ENCODE peak calls at places on chromosomes 4 and X, in five cellular contexts. One of them, this sample, is unnamed. For H3K9me3 and H3K4me1, the result is how much of the 10 kb centered on the place peaks cover.

GRCh38 chrX:9746148-9746880 is 19.3 kb downstream of the GPR143 start:
- DNase-seq in HCT116: no peak
- DNase-seq in uterus: no peak
- DNase-seq in right lobe of liver: no peak
- DNase-seq in GM12878: no peak
- DNase-seq in this sample: no peak

GRCh38 chrX:46465203-46465602 is 80.0 kb downstream of the ZNF674 start:
- DNase-seq in right lobe of liver: peak
- DNase-seq in HCT116: no peak
- DNase-seq in uterus: no peak
- DNase-seq in GM12878: no peak
- DNase-seq in this sample: no peak

GRCh38 chr4:94561249-94562024 is 109.7 kb downstream of the PDLIM5 start:
- DNase-seq in right lobe of liver: no peak
- DNase-seq in HCT116: no peak
- DNase-seq in uterus: no peak
- DNase-seq in GM12878: no peak
- DNase-seq in this sample: no peak

GRCh38 chr4:87037921-87038320 is 103.1 kb downstream of the AFF1 start:
- DNase-seq in uterus: no peak
- DNase-seq in GM12878: no peak
- DNase-seq in HCT116: no peak
- DNase-seq in right lobe of liver: no peak
- DNase-seq in this sample: no peak

GRCh38 chrX:49627030-49627777 is 28.4 kb downstream of the GAGE1 start:
- DNase-seq in uterus: no peak
- DNase-seq in GM12878: no peak
- DNase-seq in right lobe of liver: no peak
- DNase-seq in HCT116: peak
- DNase-seq in this sample: peak

GRCh38 chr4:74005528-74005927 is 7.1 kb upstream of the CXCL5 start:
- DNase-seq in GM12878: no peak
- DNase-seq in HCT116: no peak
- DNase-seq in uterus: no peak
- DNase-seq in right lobe of liver: no peak
- DNase-seq in this sample: no peak

GRCh38 chr4:80202784-80203553 is 5.7 kb downstream of the PRDM8 start:
- DNase-seq in uterus: peak
- DNase-seq in HCT116: no peak
- DNase-seq in GM12878: no peak
- DNase-seq in right lobe of liver: peak
- DNase-seq in this sample: peak

GRCh38 chr4:54225671-54226398 is 3.3 kb upstream of the PDGFRA start:
- DNase-seq in GM12878: no peak
- DNase-seq in uterus: peak
- DNase-seq in HCT116: no peak
- DNase-seq in right lobe of liver: no peak
- DNase-seq in this sample: peak

GRCh38 chr4:88352062-88352461 is 26.6 kb upstream of the HERC6 start:
- DNase-seq in uterus: no peak
- DNase-seq in right lobe of liver: no peak
- DNase-seq in GM12878: no peak
- DNase-seq in HCT116: no peak
- DNase-seq in this sample: no peak

GRCh38 chr4:86615501-86615900 is 21.4 kb downstream of the PTPN13 start:
- DNase-seq in right lobe of liver: no peak
- DNase-seq in HCT116: no peak
- DNase-seq in GM12878: no peak
- DNase-seq in uterus: no peak
- DNase-seq in this sample: no peak

GRCh38 chr4:152613841-152614240 is 66.0 kb downstream of the TMEM154 start:
- DNase-seq in HCT116: no peak
- DNase-seq in GM12878: no peak
- DNase-seq in uterus: no peak
- DNase-seq in right lobe of liver: no peak
- DNase-seq in this sample: no peak

GRCh38 chrX:15343075-15343476 is 7.8 kb upstream of the PIGA start:
- DNase-seq in GM12878: no peak
- DNase-seq in HCT116: no peak
- DNase-seq in right lobe of liver: no peak
- DNase-seq in uterus: no peak
- DNase-seq in this sample: no peak

GRCh38 chr4:108601096-108601495 is 19.3 kb upstream of the RPL34 start:
- DNase-seq in uterus: no peak
- DNase-seq in right lobe of liver: no peak
- DNase-seq in HCT116: no peak
- DNase-seq in GM12878: no peak
- DNase-seq in this sample: no peak

GRCh38 chr4:41448935-41449334 is 89.0 kb upstream of the LIMCH1 start:
- DNase-seq in uterus: peak
- DNase-seq in right lobe of liver: peak
- DNase-seq in HCT116: no peak
- DNase-seq in GM12878: no peak
- DNase-seq in this sample: peak

GRCh38 chr4:4254666-4255065 is 6.6 kb upstream of the TMEM128 start:
- DNase-seq in GM12878: no peak
- DNase-seq in right lobe of liver: peak
- DNase-seq in HCT116: no peak
- DNase-seq in uterus: no peak
- DNase-seq in this sample: no peak

DNA sequence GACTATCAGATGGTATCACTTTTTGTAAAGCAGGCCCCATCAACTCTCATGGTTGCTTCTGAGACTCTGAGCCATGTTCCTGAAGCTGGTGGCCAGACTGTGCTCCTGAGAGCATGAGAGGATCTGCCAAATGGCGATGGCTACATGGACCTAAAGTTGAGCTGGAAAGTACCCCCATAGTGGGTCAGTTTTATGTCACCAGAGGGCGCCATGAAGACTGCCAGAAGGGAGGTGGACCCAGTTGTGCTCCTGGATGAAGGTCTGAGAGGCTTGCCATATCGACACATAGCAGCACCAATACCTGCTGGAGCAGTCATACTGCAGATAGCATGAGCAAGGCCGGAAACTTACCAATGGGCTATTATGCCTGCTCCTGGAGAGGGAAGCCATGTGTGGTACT is 105.7 kb downstream of the SLITRK2 start:
- DNase-seq in right lobe of liver: no peak
- DNase-seq in uterus: no peak
- DNase-seq in GM12878: no peak
- DNase-seq in HCT116: no peak
- DNase-seq in this sample: no peak
- H3K9me3 ChIP-seq in right lobe of liver: under half
- H3K9me3 ChIP-seq in uterus: under half
- H3K9me3 ChIP-seq in GM12878: under half
- H3K9me3 ChIP-seq in HCT116: under half
- H3K9me3 ChIP-seq in this sample: under half

GRCh38 chrX:113962338-113962737 is 621.5 kb upstream of the HTR2C start:
- DNase-seq in GM12878: no peak
- DNase-seq in right lobe of liver: no peak
- DNase-seq in HCT116: no peak
- DNase-seq in uterus: no peak
- DNase-seq in this sample: no peak
- H3K4me1 ChIP-seq in GM12878: under half
- H3K4me1 ChIP-seq in right lobe of liver: under half
- H3K4me1 ChIP-seq in HCT116: under half
- H3K4me1 ChIP-seq in uterus: under half
- H3K4me1 ChIP-seq in this sample: under half

GRCh38 chr4:133996431-133997121 is 205.0 kb downstream of the PABPC4L start:
- DNase-seq in HCT116: no peak
- DNase-seq in uterus: no peak
- DNase-seq in GM12878: no peak
- DNase-seq in right lobe of liver: no peak
- DNase-seq in this sample: no peak

GRCh38 chr4:133997440-133997839 is 204.1 kb downstream of the PABPC4L start:
- DNase-seq in GM12878: no peak
- DNase-seq in right lobe of liver: no peak
- DNase-seq in HCT116: no peak
- DNase-seq in uterus: no peak
- DNase-seq in this sample: no peak

GRCh38 chr4:134001057-134001456 is 200.5 kb downstream of the PABPC4L start:
- DNase-seq in uterus: no peak
- DNase-seq in HCT116: no peak
- DNase-seq in right lobe of liver: no peak
- DNase-seq in GM12878: no peak
- DNase-seq in this sample: no peak

GRCh38 chr4:133995243-133995960 is 206.2 kb downstream of the PABPC4L start:
- DNase-seq in HCT116: no peak
- DNase-seq in GM12878: no peak
- DNase-seq in right lobe of liver: no peak
- DNase-seq in uterus: no peak
- DNase-seq in this sample: no peak
- H3K9me3 ChIP-seq in HCT116: under half
- H3K9me3 ChIP-seq in GM12878: under half
- H3K9me3 ChIP-seq in right lobe of liver: under half
- H3K9me3 ChIP-seq in uterus: under half
- H3K9me3 ChIP-seq in this sample: under half

GRCh38 chr4:8274772-8275241 is 5.3 kb downstream of the HTRA3 start:
- DNase-seq in uterus: peak
- DNase-seq in GM12878: no peak
- DNase-seq in right lobe of liver: peak
- DNase-seq in HCT116: no peak
- DNase-seq in this sample: peak

GRCh38 chr4:8274066-8274652 is 4.6 kb downstream of the HTRA3 start:
- DNase-seq in HCT116: no peak
- DNase-seq in GM12878: no peak
- DNase-seq in right lobe of liver: no peak
- DNase-seq in uterus: no peak
- DNase-seq in this sample: peak

GRCh38 chr4:8277356-8278008 is 7.9 kb downstream of the HTRA3 start:
- DNase-seq in HCT116: no peak
- DNase-seq in uterus: no peak
- DNase-seq in GM12878: no peak
- DNase-seq in right lobe of liver: no peak
- DNase-seq in this sample: peak

GRCh38 chr4:8276358-8277240 is 7.0 kb downstream of the HTRA3 start:
- DNase-seq in HCT116: no peak
- DNase-seq in right lobe of liver: no peak
- DNase-seq in uterus: peak
- DNase-seq in GM12878: no peak
- DNase-seq in this sample: peak

GRCh38 chr4:8275511-8275910 is 6.0 kb downstream of the HTRA3 start:
- DNase-seq in HCT116: no peak
- DNase-seq in right lobe of liver: no peak
- DNase-seq in GM12878: no peak
- DNase-seq in uterus: no peak
- DNase-seq in this sample: peak
- H3K4me1 ChIP-seq in HCT116: under half
- H3K4me1 ChIP-seq in right lobe of liver: under half
- H3K4me1 ChIP-seq in GM12878: under half
- H3K4me1 ChIP-seq in uterus: under half
- H3K4me1 ChIP-seq in this sample: under half

GRCh38 chr4:1398686-1399507 is 7.3 kb downstream of the NKX1-1 start:
- DNase-seq in right lobe of liver: peak
- DNase-seq in uterus: peak
- DNase-seq in GM12878: no peak
- DNase-seq in HCT116: no peak
- DNase-seq in this sample: peak
- H3K9me3 ChIP-seq in right lobe of liver: under half
- H3K9me3 ChIP-seq in uterus: under half
- H3K9me3 ChIP-seq in GM12878: under half
- H3K9me3 ChIP-seq in HCT116: under half
- H3K9me3 ChIP-seq in this sample: under half

DNA sequence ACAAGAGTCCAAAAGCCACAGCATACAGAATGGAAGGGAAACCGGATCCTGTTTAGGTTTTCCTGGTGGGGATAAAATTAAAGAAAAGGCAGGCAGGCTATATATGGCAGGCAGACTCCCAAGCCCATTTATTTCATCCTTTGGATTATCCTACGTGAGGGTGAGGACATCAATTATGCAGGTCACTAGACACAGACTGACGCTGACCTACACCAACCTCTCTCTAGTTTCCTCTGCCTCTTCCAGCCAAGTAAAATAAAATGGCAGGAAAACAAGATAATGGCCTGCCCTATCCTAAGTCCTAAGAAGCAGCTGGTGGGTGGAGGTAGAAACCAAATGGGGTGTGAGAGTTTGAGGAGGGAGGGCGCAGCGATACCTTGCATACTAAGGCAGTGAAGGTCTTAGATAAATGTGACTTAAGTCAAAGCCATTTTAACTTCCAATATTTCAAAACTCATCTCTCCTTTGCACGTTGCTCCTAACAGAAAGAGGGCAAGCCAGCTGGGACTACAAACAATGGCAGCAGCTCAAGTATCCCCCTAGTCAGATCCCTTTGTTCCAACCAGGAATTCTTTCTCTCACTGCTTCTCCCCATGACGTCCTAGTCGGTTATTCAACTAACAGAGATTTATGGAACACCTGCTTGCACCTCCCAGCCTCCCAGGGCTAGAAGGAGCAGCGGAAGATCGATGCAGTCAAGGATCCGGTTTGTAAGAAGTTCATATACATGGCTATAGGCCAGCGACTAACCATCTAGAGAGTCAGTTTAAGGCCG is 72.8 kb downstream of the IRF2 start:
- DNase-seq in uterus: no peak
- DNase-seq in HCT116: no peak
- DNase-seq in right lobe of liver: no peak
- DNase-seq in GM12878: no peak
- DNase-seq in this sample: no peak
- H3K4me1 ChIP-seq in uterus: under half
- H3K4me1 ChIP-seq in HCT116: under half
- H3K4me1 ChIP-seq in right lobe of liver: under half
- H3K4me1 ChIP-seq in GM12878: under half
- H3K4me1 ChIP-seq in this sample: under half

DNA sequence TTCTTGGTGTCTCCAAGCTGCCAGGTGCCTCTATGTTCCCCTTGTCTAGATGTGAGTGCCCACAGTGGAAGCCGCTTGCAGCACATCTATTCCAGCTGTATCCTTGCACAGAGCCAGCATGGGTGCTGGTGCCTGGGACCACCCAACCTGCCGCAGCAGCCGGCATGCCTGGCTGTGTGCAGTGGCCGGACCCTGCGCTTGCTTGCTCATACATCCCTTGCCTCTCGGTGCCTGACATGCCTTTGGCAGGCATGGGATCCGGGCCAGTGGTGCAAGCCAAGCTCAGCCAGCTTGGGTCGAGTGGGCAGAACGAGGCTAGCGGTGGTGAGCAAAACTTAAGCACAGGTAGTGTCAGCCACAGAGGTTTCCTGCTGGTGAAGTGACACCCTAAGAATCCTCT is 355.1 kb downstream of the TLL1 start:
- DNase-seq in uterus: no peak
- DNase-seq in HCT116: no peak
- DNase-seq in GM12878: no peak
- DNase-seq in right lobe of liver: no peak
- DNase-seq in this sample: peak
- H3K9me3 ChIP-seq in uterus: under half
- H3K9me3 ChIP-seq in HCT116: under half
- H3K9me3 ChIP-seq in GM12878: under half
- H3K9me3 ChIP-seq in right lobe of liver: under half
- H3K9me3 ChIP-seq in this sample: under half

This sample was measured in right cardiac atrium.